ENCODE peak calls at places on chromosomes 6 and 20, in six cellular contexts. One of them, this sample, is unnamed.

GRCh38 chr6:45625191-45625664 is 247.5 kb upstream of the SUPT3H start:
- DNase-seq in fibroblast of pulmonary artery: peak; percentile 49
- DNase-seq in left ventricle myocardium inferior: no peak
- DNase-seq in heart right ventricle: no peak
- DNase-seq in PC-9: no peak
- DNase-seq in type B pancreatic cell: no peak
- DNase-seq in this sample: peak; percentile 49

GRCh38 chr20:21529863-21530262 is 16.0 kb upstream of the NKX2-2 start:
- DNase-seq in left ventricle myocardium inferior: no peak
- DNase-seq in fibroblast of pulmonary artery: no peak
- DNase-seq in type B pancreatic cell: no peak
- DNase-seq in PC-9: no peak
- DNase-seq in heart right ventricle: no peak
- DNase-seq in this sample: no peak

GRCh38 chr20:63280929-63281545 is 8.4 kb downstream of the ARFGAP1 start:
- DNase-seq in type B pancreatic cell: no peak
- DNase-seq in left ventricle myocardium inferior: no peak
- DNase-seq in PC-9: no peak
- DNase-seq in fibroblast of pulmonary artery: no peak
- DNase-seq in heart right ventricle: peak; percentile 12
- DNase-seq in this sample: no peak

GRCh38 chr6:137869781-137870180 is 2.7 kb downstream of the TNFAIP3 start:
- DNase-seq in PC-9: no peak
- DNase-seq in heart right ventricle: no peak
- DNase-seq in left ventricle myocardium inferior: no peak
- DNase-seq in fibroblast of pulmonary artery: no peak
- DNase-seq in type B pancreatic cell: no peak
- DNase-seq in this sample: no peak

GRCh38 chr20:44342240-44342639 is 5.4 kb downstream of the R3HDML start:
- DNase-seq in left ventricle myocardium inferior: no peak
- DNase-seq in heart right ventricle: no peak
- DNase-seq in PC-9: no peak
- DNase-seq in fibroblast of pulmonary artery: no peak
- DNase-seq in type B pancreatic cell: no peak
- DNase-seq in this sample: no peak

GRCh38 chr6:42013134-42013516 is 37.2 kb upstream of the TAF8 start:
- DNase-seq in left ventricle myocardium inferior: no peak
- DNase-seq in PC-9: no peak
- DNase-seq in heart right ventricle: no peak
- DNase-seq in fibroblast of pulmonary artery: no peak
- DNase-seq in type B pancreatic cell: no peak
- DNase-seq in this sample: no peak

GRCh38 chr20:53150532-53150931 is 178.4 kb downstream of the TSHZ2 start:
- DNase-seq in PC-9: no peak
- DNase-seq in fibroblast of pulmonary artery: no peak
- DNase-seq in heart right ventricle: no peak
- DNase-seq in type B pancreatic cell: no peak
- DNase-seq in left ventricle myocardium inferior: no peak
- DNase-seq in this sample: no peak

GRCh38 chr6:17032595-17033591 is 69.0 kb upstream of the STMND1 start:
- DNase-seq in type B pancreatic cell: no peak
- DNase-seq in PC-9: peak; percentile 54
- DNase-seq in heart right ventricle: no peak
- DNase-seq in left ventricle myocardium inferior: peak; percentile 36
- DNase-seq in fibroblast of pulmonary artery: peak; percentile 97
- DNase-seq in this sample: no peak

GRCh38 chr20:43189614-43190331 is at the start of gene PTPRT:
- DNase-seq in left ventricle myocardium inferior: no peak
- DNase-seq in heart right ventricle: no peak
- DNase-seq in PC-9: no peak
- DNase-seq in fibroblast of pulmonary artery: no peak
- DNase-seq in type B pancreatic cell: no peak
- DNase-seq in this sample: no peak

GRCh38 chr6:12927746-12928145 is 211.2 kb downstream of the PHACTR1 start:
- DNase-seq in left ventricle myocardium inferior: no peak
- DNase-seq in PC-9: no peak
- DNase-seq in heart right ventricle: no peak
- DNase-seq in type B pancreatic cell: no peak
- DNase-seq in fibroblast of pulmonary artery: no peak
- DNase-seq in this sample: no peak

GRCh38 chr6:44651604-44652003 is 264.1 kb downstream of the CDC5L start:
- DNase-seq in heart right ventricle: no peak
- DNase-seq in type B pancreatic cell: no peak
- DNase-seq in fibroblast of pulmonary artery: no peak
- DNase-seq in left ventricle myocardium inferior: no peak
- DNase-seq in PC-9: no peak
- DNase-seq in this sample: no peak

GRCh38 chr6:134347916-134348805 is 30.2 kb upstream of the SGK1 start:
- DNase-seq in heart right ventricle: no peak
- DNase-seq in type B pancreatic cell: no peak
- DNase-seq in PC-9: no peak
- DNase-seq in fibroblast of pulmonary artery: peak; percentile 91
- DNase-seq in left ventricle myocardium inferior: peak; percentile 23
- DNase-seq in this sample: no peak

GRCh38 chr6:113065606-113066005 is 718.5 kb downstream of the RFPL4B start:
- DNase-seq in left ventricle myocardium inferior: no peak
- DNase-seq in heart right ventricle: no peak
- DNase-seq in fibroblast of pulmonary artery: peak; percentile 54
- DNase-seq in type B pancreatic cell: no peak
- DNase-seq in PC-9: no peak
- DNase-seq in this sample: no peak

GRCh38 chr6:34202329-34203201 is 34.1 kb upstream of the HMGA1 start:
- DNase-seq in fibroblast of pulmonary artery: no peak
- DNase-seq in PC-9: no peak
- DNase-seq in left ventricle myocardium inferior: no peak
- DNase-seq in heart right ventricle: no peak
- DNase-seq in type B pancreatic cell: no peak
- DNase-seq in this sample: no peak

GRCh38 chr20:2480381-2480780 is 9.8 kb upstream of the SNRPB start:
- DNase-seq in fibroblast of pulmonary artery: no peak
- DNase-seq in PC-9: no peak
- DNase-seq in heart right ventricle: no peak
- DNase-seq in type B pancreatic cell: no peak
- DNase-seq in left ventricle myocardium inferior: no peak
- DNase-seq in this sample: no peak

GRCh38 chr6:105909084-105909483 is 177.1 kb upstream of the PRDM1 start:
- DNase-seq in type B pancreatic cell: no peak
- DNase-seq in PC-9: no peak
- DNase-seq in heart right ventricle: no peak
- DNase-seq in left ventricle myocardium inferior: no peak
- DNase-seq in fibroblast of pulmonary artery: no peak
- DNase-seq in this sample: no peak

GRCh38 chr20:5195655-5196054 is 68.8 kb downstream of the CDS2 start:
- DNase-seq in heart right ventricle: no peak
- DNase-seq in PC-9: no peak
- DNase-seq in left ventricle myocardium inferior: no peak
- DNase-seq in type B pancreatic cell: no peak
- DNase-seq in fibroblast of pulmonary artery: no peak
- DNase-seq in this sample: no peak

GRCh38 chr6:154960299-154960796 is 34.8 kb upstream of the TIAM2 start:
- DNase-seq in fibroblast of pulmonary artery: no peak
- DNase-seq in type B pancreatic cell: no peak
- DNase-seq in left ventricle myocardium inferior: peak; percentile 19
- DNase-seq in PC-9: no peak
- DNase-seq in heart right ventricle: peak; percentile 27
- DNase-seq in this sample: no peak

GRCh38 chr6:68229566-68229965 is 405.5 kb upstream of the ADGRB3 start:
- DNase-seq in left ventricle myocardium inferior: no peak
- DNase-seq in PC-9: no peak
- DNase-seq in fibroblast of pulmonary artery: no peak
- DNase-seq in type B pancreatic cell: no peak
- DNase-seq in heart right ventricle: no peak
- DNase-seq in this sample: no peak

GRCh38 chr6:41039060-41039998 is at the start of gene UNC5CL:
- DNase-seq in PC-9: peak; percentile 67
- DNase-seq in left ventricle myocardium inferior: no peak
- DNase-seq in heart right ventricle: no peak
- DNase-seq in type B pancreatic cell: no peak
- DNase-seq in fibroblast of pulmonary artery: peak; percentile 29
- DNase-seq in this sample: peak; percentile 73

GRCh38 chr6:126748141-126748540 is 370.3 kb upstream of the RSPO3 start:
- DNase-seq in left ventricle myocardium inferior: no peak
- DNase-seq in PC-9: no peak
- DNase-seq in type B pancreatic cell: no peak
- DNase-seq in heart right ventricle: no peak
- DNase-seq in fibroblast of pulmonary artery: no peak
- DNase-seq in this sample: no peak

GRCh38 chr6:139800837-139801236 is 426.4 kb upstream of the CITED2 start:
- DNase-seq in heart right ventricle: no peak
- DNase-seq in fibroblast of pulmonary artery: no peak
- DNase-seq in left ventricle myocardium inferior: no peak
- DNase-seq in type B pancreatic cell: no peak
- DNase-seq in PC-9: no peak
- DNase-seq in this sample: no peak

GRCh38 chr20:10433623-10434466 is at the start of gene MKKS:
- DNase-seq in type B pancreatic cell: peak; percentile 91
- DNase-seq in left ventricle myocardium inferior: peak; percentile 93
- DNase-seq in PC-9: peak; percentile 89
- DNase-seq in heart right ventricle: peak; percentile 94
- DNase-seq in fibroblast of pulmonary artery: peak; percentile 94
- DNase-seq in this sample: peak; percentile 86
- TF ChIP-seq CTCF in type B pancreatic cell: peak; percentile 32
- TF ChIP-seq CTCF in left ventricle myocardium inferior: no peak
- TF ChIP-seq CTCF in PC-9: no peak
- TF ChIP-seq CTCF in heart right ventricle: no peak
- TF ChIP-seq CTCF in fibroblast of pulmonary artery: no peak
- TF ChIP-seq CTCF in this sample: no peak

DNA sequence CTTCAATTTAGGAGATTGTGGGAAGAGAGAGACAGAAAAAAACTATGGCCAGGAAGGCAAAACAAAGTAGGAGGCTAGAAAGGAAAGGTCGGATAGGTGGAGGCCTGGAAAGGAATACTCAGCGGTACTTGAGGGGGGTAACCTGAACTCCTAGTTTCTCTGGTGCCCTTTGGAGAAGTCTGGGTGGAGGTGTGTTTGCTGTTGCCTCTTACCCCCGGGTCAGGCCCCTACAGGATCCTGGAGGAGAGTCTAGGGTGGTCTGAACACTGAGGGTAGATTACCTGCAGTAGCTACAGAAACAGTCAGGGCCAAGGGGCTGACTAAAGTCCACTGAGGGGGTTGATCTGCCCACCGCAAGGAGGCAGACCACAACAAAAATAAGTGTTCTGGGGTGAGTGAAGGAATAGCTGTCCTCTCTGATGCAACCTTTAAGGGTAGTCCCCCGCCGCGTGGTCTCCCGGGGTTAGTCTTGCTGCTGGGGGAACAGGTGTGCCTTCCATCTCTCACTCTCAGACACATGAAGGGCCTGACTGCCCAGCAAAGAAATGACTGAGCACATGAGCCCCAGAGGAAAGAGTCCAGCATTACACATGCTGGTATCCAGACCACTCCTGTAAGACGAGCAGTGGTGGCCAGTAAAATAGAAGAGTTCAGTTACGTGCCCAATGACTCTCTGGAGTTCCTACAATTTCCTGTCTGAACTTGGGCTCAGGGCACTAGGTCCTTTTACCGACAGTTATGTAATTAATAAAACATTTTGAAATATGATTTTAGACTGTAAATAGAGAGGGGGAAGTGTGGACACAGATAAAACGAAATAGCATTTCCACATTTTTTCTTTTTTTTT is 59.5 kb downstream of the MTHFD1L start:
- DNase-seq in type B pancreatic cell: no peak
- DNase-seq in PC-9: no peak
- DNase-seq in fibroblast of pulmonary artery: peak; percentile 51
- DNase-seq in heart right ventricle: no peak
- DNase-seq in left ventricle myocardium inferior: no peak
- DNase-seq in this sample: no peak
- TF ChIP-seq CTCF in type B pancreatic cell: no peak
- TF ChIP-seq CTCF in PC-9: no peak
- TF ChIP-seq CTCF in fibroblast of pulmonary artery: no peak
- TF ChIP-seq CTCF in heart right ventricle: no peak
- TF ChIP-seq CTCF in left ventricle myocardium inferior: no peak
- TF ChIP-seq CTCF in this sample: no peak

DNA sequence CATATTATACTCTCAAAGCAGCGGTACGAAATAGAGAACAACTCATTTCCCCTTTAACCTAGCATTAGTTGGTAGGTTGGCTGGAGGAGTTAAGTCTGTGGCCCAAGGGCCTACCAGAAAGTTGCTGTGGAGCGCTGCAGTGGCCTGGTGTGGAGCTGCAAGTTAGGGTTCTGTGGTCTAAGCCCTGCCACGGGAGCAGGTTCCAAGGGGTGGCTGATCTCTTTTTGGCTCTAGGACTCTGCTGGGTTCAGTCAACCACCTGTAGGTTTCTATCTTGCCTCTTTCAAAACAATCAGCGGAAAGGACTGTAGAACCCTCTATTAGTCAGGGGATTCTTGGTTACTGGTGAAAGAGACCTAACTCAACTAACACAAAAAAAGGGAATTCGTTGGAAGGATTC is 54.5 kb upstream of the TULP4 start:
- DNase-seq in PC-9: no peak
- DNase-seq in type B pancreatic cell: no peak
- DNase-seq in heart right ventricle: no peak
- DNase-seq in left ventricle myocardium inferior: no peak
- DNase-seq in fibroblast of pulmonary artery: no peak
- DNase-seq in this sample: no peak
- TF ChIP-seq CTCF in PC-9: no peak
- TF ChIP-seq CTCF in type B pancreatic cell: no peak
- TF ChIP-seq CTCF in heart right ventricle: no peak
- TF ChIP-seq CTCF in left ventricle myocardium inferior: no peak
- TF ChIP-seq CTCF in fibroblast of pulmonary artery: no peak
- TF ChIP-seq CTCF in this sample: no peak

GRCh38 chr20:235891-236290 is 8.8 kb downstream of the DEFB129 start:
- DNase-seq in PC-9: no peak
- DNase-seq in fibroblast of pulmonary artery: peak; percentile 22
- DNase-seq in heart right ventricle: no peak
- DNase-seq in type B pancreatic cell: no peak
- DNase-seq in left ventricle myocardium inferior: no peak
- DNase-seq in this sample: no peak
- TF ChIP-seq CTCF in PC-9: no peak
- TF ChIP-seq CTCF in fibroblast of pulmonary artery: no peak
- TF ChIP-seq CTCF in heart right ventricle: peak; percentile 29
- TF ChIP-seq CTCF in type B pancreatic cell: no peak
- TF ChIP-seq CTCF in left ventricle myocardium inferior: peak; percentile 48
- TF ChIP-seq CTCF in this sample: no peak

DNA sequence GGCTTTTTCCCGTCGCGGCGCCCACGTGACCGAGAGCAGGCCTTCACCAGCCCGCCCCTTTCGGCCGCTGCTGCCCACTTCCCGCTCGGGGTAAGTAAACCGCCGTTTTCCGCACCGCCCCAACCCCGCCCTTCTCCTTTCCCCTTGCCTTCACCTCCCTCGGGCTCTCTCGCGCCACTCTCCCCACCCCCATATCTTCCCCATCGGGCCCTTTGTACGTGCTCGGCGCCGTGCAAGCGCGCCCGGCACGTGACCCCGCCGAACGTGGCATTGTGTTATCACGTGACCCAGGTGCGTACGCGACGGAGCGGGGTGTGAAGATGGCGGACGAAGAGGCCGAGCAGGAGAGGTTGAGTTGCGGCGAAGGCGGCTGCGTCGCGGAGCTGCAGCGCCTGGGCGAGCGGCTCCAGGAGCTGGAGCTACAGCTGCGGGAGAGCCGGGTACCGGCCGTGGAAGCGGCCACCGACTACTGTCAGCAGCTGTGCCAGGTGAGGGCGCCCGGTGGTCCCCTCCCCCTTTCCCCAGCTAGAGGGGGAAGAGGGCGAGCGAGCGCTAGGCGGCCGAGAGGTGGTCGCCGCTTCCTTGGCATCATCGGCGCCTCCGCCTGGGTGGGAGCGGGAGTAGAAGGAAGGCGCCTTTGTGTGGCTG is at the start of gene ZNF292:
- DNase-seq in left ventricle myocardium inferior: peak; percentile 95
- DNase-seq in fibroblast of pulmonary artery: peak; percentile 98
- DNase-seq in heart right ventricle: peak; percentile 94
- DNase-seq in PC-9: peak; percentile 95
- DNase-seq in type B pancreatic cell: peak; percentile 97
- DNase-seq in this sample: peak; percentile 99
- TF ChIP-seq CTCF in left ventricle myocardium inferior: peak; percentile 6
- TF ChIP-seq CTCF in fibroblast of pulmonary artery: no peak
- TF ChIP-seq CTCF in heart right ventricle: no peak
- TF ChIP-seq CTCF in PC-9: no peak
- TF ChIP-seq CTCF in type B pancreatic cell: peak; percentile 13
- TF ChIP-seq CTCF in this sample: no peak